ENCODE peak calls at places on chromosomes 2 and 18, in four cellular contexts. T is lower lobe of right lung, W is right cardiac atrium, Y is heart right ventricle. E is an unnamed sample.

GRCh38 chr2:20184067-20184938 is 40.6 kb downstream of the SDC1 start:
- ATAC-seq in T (peak; percentile 70), W (no peak), Y (no peak), E (no peak)

GRCh38 chr2:38376346-38376682 is 759 bp downstream of the ATL2 start:
- ATAC-seq in T (peak; percentile 60), W (peak; percentile 14), Y (peak; percentile 51), E (peak; percentile 25)

GRCh38 chr18:3902676-3903075 is 452.7 kb downstream of the TGIF1 start:
- ATAC-seq in T (no peak), W (no peak), Y (no peak), E (no peak)

GRCh38 chr2:205786976-205787375 is 104.7 kb downstream of the NRP2 start:
- ATAC-seq in T (peak; percentile 56), W (no peak), Y (no peak), E (no peak)

GRCh38 chr2:178277741-178278197 is 83.5 kb downstream of the OSBPL6 start:
- ATAC-seq in T (no peak), W (no peak), Y (no peak), E (no peak)

GRCh38 chr18:55432307-55433040 is 155.5 kb downstream of the TCF4 start:
- ATAC-seq in T (no peak), W (no peak), Y (no peak), E (no peak)

GRCh38 chr2:151999058-151999457 is 99.8 kb downstream of the CACNB4 start:
- ATAC-seq in T (peak; percentile 68), W (peak; percentile 74), Y (peak; percentile 69), E (no peak)

GRCh38 chr18:49865401-49865800 is 52.1 kb upstream of the ACAA2 start:
- ATAC-seq in T (peak; percentile 14), W (peak; percentile 15), Y (peak; percentile 58), E (no peak)

GRCh38 chr18:9708882-9709877 is 1.1 kb downstream of the RAB31 start:
- ATAC-seq in T (peak; percentile 26), W (peak; percentile 1), Y (peak; percentile 14), E (no peak)

GRCh38 chr2:63652063-63652985 is 63.6 kb downstream of the MDH1 start:
- ATAC-seq in T (no peak), W (no peak), Y (no peak), E (no peak)

GRCh38 chr2:203673933-203674332 is 32.5 kb upstream of the CD28 start:
- ATAC-seq in T (no peak), W (peak; percentile 39), Y (peak; percentile 34), E (peak; percentile 28)

GRCh38 chr2:222298311-222299150 is at the start of gene PAX3:
- ATAC-seq in T (peak; percentile 13), W (no peak), Y (no peak), E (no peak)

GRCh38 chr18:48662021-48662661 is 123.3 kb downstream of the CTIF start:
- ATAC-seq in T (peak; percentile 85), W (peak; percentile 20), Y (no peak), E (no peak)

GRCh38 chr2:47724221-47724981 is 58.5 kb upstream of the MSH6 start:
- ATAC-seq in T (no peak), W (no peak), Y (no peak), E (no peak)

GRCh38 chr2:236348279-236348678 is 84.1 kb upstream of the ASB18 start:
- ATAC-seq in T (no peak), W (no peak), Y (no peak), E (no peak)

GRCh38 chr2:38163006-38163405 is 87.1 kb upstream of the CYP1B1 start:
- ATAC-seq in T (peak; percentile 37), W (no peak), Y (no peak), E (no peak)

GRCh38 chr2:231540017-231540416 is 9.8 kb upstream of the NMUR1 start:
- ATAC-seq in T (no peak), W (no peak), Y (no peak), E (no peak)

GRCh38 chr2:98702896-98703620 is 27.9 kb downstream of the MGAT4A start:
- ATAC-seq in T (no peak), W (no peak), Y (no peak), E (no peak)

GRCh38 chr18:8948011-8948410 is 154.5 kb upstream of the NDUFV2 start:
- ATAC-seq in T (no peak), W (no peak), Y (no peak), E (no peak)

GRCh38 chr2:202703091-202703490 is 68.3 kb downstream of the FAM117B start:
- ATAC-seq in T (no peak), W (no peak), Y (no peak), E (no peak)

GRCh38 chr2:178681081-178681480 is 126.1 kb downstream of the TTN start:
- ATAC-seq in T (no peak), W (no peak), Y (no peak), E (no peak)

GRCh38 chr2:109046925-109047508 is 58.0 kb upstream of the EDAR start:
- ATAC-seq in T (no peak), W (peak; percentile 28), Y (peak; percentile 24), E (no peak)

GRCh38 chr2:159555651-159556392 is 60.5 kb downstream of the BAZ2B start:
- ATAC-seq in T (no peak), W (no peak), Y (no peak), E (no peak)

GRCh38 chr2:23563673-23564617 is 179.0 kb downstream of the KLHL29 start:
- ATAC-seq in T (peak; percentile 54), W (peak; percentile 64), Y (peak; percentile 57), E (peak; percentile 65)

GRCh38 chr18:73006331-73006730 is 138.5 kb upstream of the NETO1 start:
- ATAC-seq in T (no peak), W (no peak), Y (no peak), E (no peak)

GRCh38 chr2:96225016-96225533 is 16.4 kb upstream of the STARD7 start:
- ATAC-seq in T (peak; percentile 40), W (no peak), Y (peak; percentile 27), E (no peak)

GRCh38 chr2:113709022-113709421 is 47.4 kb downstream of the SLC35F5 start:
- ATAC-seq in T (no peak), W (no peak), Y (no peak), E (no peak)

GRCh38 chr2:120887844-120888243 is 152.2 kb downstream of the GLI2 start:
- ATAC-seq in T (peak; percentile 46), W (no peak), Y (no peak), E (no peak)

GRCh38 chr2:168192143-168192785 is 55.1 kb downstream of the STK39 start:
- ATAC-seq in T (no peak), W (peak; percentile 54), Y (peak; percentile 21), E (peak; percentile 21)

GRCh38 chr2:106572541-106573148 is 85.5 kb downstream of the CD8B2 start:
- ATAC-seq in T (no peak), W (no peak), Y (no peak), E (no peak)

DNA sequence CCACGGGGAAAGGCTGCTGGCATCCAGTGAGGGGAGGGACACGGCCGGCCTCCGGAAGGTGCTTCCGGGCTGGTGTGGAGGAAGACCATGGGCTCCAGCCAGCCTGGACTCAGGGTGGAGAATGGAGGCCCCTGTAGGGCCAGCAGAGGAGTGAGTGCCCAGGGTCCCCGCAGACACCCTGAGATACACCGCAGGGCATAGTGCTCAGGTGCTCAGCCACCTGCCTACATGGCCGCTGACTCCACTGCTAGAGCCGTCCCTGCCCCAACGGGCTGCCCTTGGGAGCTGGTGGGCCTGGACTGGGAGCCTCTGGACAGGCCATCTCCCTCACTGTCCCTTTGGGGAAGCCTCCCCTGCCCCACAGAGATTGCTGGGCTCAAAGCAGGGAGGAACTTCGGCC is 28.4 kb upstream of the SNTG2 start:
- ATAC-seq in T (no peak), W (no peak), Y (no peak), E (no peak)
- H3K4me1 ChIP-seq in T (no peaks in the 10 kb centered on the region), W (no peaks in the 10 kb centered on the region), Y (no peaks in the 10 kb centered on the region), E (no peaks in the 10 kb centered on the region)

DNA sequence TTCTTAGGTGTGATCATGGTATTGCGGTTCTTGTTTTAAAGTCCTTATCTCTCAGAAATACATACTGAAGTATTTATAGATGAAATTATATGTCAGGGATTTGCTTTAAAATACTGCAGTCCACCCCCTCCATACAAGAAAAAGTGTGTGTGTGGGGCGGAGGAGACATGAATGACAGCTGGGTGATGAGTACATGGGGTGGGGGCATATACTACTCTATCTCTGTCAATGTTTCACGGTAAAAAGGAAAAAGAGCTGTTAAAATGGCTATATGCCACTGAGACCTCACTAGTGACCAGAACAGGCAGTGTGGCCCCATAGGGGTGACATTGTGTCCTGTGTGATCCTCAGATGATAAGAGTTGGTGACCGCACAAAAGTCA is 54.1 kb downstream of the SPRED2 start:
- ATAC-seq in T (no peak), W (no peak), Y (no peak), E (no peak)
- H3K4me1 ChIP-seq in T (peaks cover 77% of the 10 kb centered on the region), W (peaks cover 11% of the 10 kb centered on the region), Y (peaks cover 6% of the 10 kb centered on the region), E (peaks cover 15% of the 10 kb centered on the region)

DNA sequence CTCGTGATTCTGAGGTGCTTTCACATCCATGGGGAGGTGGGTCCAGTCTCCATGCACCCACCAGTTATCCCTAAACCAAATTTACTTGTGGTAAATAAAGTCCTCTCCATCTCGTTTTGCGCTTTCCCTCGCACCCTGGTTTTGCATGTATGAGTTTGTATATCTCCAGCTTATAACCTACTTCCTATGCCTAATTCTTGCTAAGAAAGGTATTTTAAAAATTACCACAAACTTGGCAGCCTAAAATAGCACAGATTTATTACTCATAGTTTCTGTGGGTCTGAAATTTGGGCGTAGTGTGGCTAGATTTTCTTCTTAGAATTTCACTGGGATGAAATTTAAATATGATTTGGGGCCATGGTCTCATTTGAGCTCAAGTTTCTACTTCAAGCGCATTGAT is 511.5 kb downstream of the NYAP2 start:
- ATAC-seq in T (no peak), W (no peak), Y (no peak), E (no peak)
- H3K4me1 ChIP-seq in T (no peaks in the 10 kb centered on the region), W (no peaks in the 10 kb centered on the region), Y (no peaks in the 10 kb centered on the region), E (no peaks in the 10 kb centered on the region)

GRCh38 chr18:75253784-75254183 is 43.2 kb downstream of the TSHZ1 start:
- ATAC-seq in T (peak; percentile 41), W (peak; percentile 53), Y (peak; percentile 53), E (no peak)
- H3K4me1 ChIP-seq in T (peaks cover 28% of the 10 kb centered on the region), W (no peaks in the 10 kb centered on the region), Y (no peaks in the 10 kb centered on the region), E (peaks cover 11% of the 10 kb centered on the region)

GRCh38 chr2:181779288-181779871 is 99.1 kb upstream of the NEUROD1 start:
- ATAC-seq in T (no peak), W (no peak), Y (no peak), E (no peak)
- H3K4me1 ChIP-seq in T (peaks cover 15% of the 10 kb centered on the region), W (no peaks in the 10 kb centered on the region), Y (no peaks in the 10 kb centered on the region), E (no peaks in the 10 kb centered on the region)

DNA sequence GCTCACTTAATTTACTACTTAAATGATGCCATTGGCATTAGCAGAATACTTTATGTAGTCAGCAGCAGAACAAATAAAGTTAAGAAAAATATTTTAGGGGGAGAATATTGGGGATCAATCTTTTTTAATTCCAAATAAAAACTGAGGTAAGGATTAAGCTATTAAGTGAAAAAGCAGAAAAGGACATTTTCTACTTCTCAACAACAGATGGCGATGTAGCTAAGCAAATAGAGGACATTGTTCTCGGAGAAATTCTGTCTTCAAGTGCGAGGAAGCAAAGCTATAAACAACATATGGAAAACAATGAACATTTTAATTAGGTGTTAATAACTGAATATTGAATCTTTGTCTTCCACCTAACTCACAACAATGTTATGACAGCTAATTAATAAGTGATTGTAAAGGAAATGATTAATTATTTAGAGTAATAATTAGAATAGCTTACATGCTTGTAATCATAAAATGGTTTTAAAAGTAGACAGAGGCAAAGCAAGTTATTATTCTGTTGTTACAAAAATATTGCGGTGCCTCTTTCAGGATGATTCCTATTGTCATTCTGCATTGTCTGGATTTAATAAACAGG is 32.8 kb upstream of the CCDC93 start:
- ATAC-seq in T (peak; percentile 86), W (no peak), Y (no peak), E (no peak)
- H3K4me1 ChIP-seq in T (peaks cover 8% of the 10 kb centered on the region), W (no peaks in the 10 kb centered on the region), Y (no peaks in the 10 kb centered on the region), E (no peaks in the 10 kb centered on the region)

GRCh38 chr2:164782323-164782722 is 59.3 kb downstream of the COBLL1 start:
- ATAC-seq in T (peak; percentile 62), W (peak; percentile 93), Y (peak; percentile 76), E (peak; percentile 90)
- H3K4me1 ChIP-seq in T (peaks cover 59% of the 10 kb centered on the region), W (peaks cover 3% of the 10 kb centered on the region), Y (peaks cover 18% of the 10 kb centered on the region), E (peaks cover 22% of the 10 kb centered on the region)